ENCODE peak calls at places on chromosomes 3 and 15, in nine cellular contexts. A, S, V, X, J, P, L, O and K are unnamed samples.

GRCh38 chr3:23752126-23752525 is 53.6 kb upstream of the UBE2E1 start:
- DNase-seq in A (no peak), S (no peak), V (no peak), X (no peak), J (no peak), P (no peak), L (no peak), O (no peak), K (no peak)

GRCh38 chr15:76339302-76340197 is 3.0 kb downstream of the ISL2 start:
- DNase-seq in A (no peak), S (no peak), V (no peak), X (no peak), J (no peak), P (no peak), L (peak), O (no peak), K (no peak)

GRCh38 chr3:144041960-144042556 is 70.4 kb downstream of the DIPK2A start:
- DNase-seq in A (no peak), S (no peak), V (no peak), X (no peak), J (no peak), P (no peak), L (no peak), O (no peak), K (no peak)

GRCh38 chr3:131396170-131396569 is 14.6 kb downstream of the NUDT16 start:
- DNase-seq in A (no peak), S (no peak), V (no peak), X (no peak), J (no peak), P (no peak), L (no peak), O (no peak), K (no peak)

GRCh38 chr3:4394048-4394447 is 73.0 kb downstream of the SUMF1 start:
- DNase-seq in A (no peak), S (no peak), V (peak), X (no peak), J (no peak), P (no peak), L (peak), O (no peak), K (no peak)

GRCh38 chr3:16741103-16741758 is 136.0 kb upstream of the DAZL start:
- DNase-seq in A (no peak), S (peak), V (no peak), X (peak), J (no peak), P (no peak), L (peak), O (peak), K (no peak)

GRCh38 chr15:64003182-64003581 is 43.1 kb downstream of the DAPK2 start:
- DNase-seq in A (no peak), S (no peak), V (no peak), X (no peak), J (no peak), P (no peak), L (no peak), O (no peak), K (no peak)

GRCh38 chr3:173553635-173554280 is 156.2 kb downstream of the NLGN1 start:
- DNase-seq in A (no peak), S (peak), V (no peak), X (no peak), J (peak), P (no peak), L (peak), O (peak), K (peak)

GRCh38 chr3:126081618-126082333 is 2.1 kb downstream of the SLC41A3 start:
- DNase-seq in A (no peak), S (no peak), V (no peak), X (no peak), J (no peak), P (no peak), L (no peak), O (no peak), K (peak)

GRCh38 chr3:195854628-195855300 is 43.0 kb upstream of the MUC4 start:
- DNase-seq in A (no peak), S (no peak), V (no peak), X (no peak), J (no peak), P (no peak), L (no peak), O (no peak), K (no peak)

GRCh38 chr3:103794656-103795055 is 1359.8 kb downstream of the ZPLD1 start:
- DNase-seq in A (no peak), S (no peak), V (no peak), X (no peak), J (no peak), P (no peak), L (no peak), O (peak), K (peak)

GRCh38 chr3:52775877-52776276 is 1.5 kb upstream of the ITIH1 start:
- DNase-seq in A (no peak), S (no peak), V (no peak), X (no peak), J (no peak), P (no peak), L (no peak), O (no peak), K (no peak)

GRCh38 chr3:101676765-101677435 is at the start of gene ZBTB11:
- DNase-seq in A (peak), S (peak), V (peak), X (peak), J (no peak), P (peak), L (peak), O (peak), K (no peak)